ENCODE peak calls at places on chromosomes 16 and 17, in five cellular contexts. G is WTC11, P is GM12878, E is K562, Q is H1. T is an unnamed sample.

GRCh38 chr16:24309222-24309905 is 53.2 kb downstream of the CACNG3 start:
- DNase-seq in Q (no peak), E (no peak), G (no peak), P (no peak), T (peak; percentile 50)

GRCh38 chr17:78383725-78384471 is 5.4 kb downstream of the PGS1 start:
- DNase-seq in G (no peak), E (no peak), P (peak; percentile 74), Q (no peak), T (no peak)

GRCh38 chr17:15920758-15921239 is 24.1 kb upstream of the ADORA2B start:
- DNase-seq in E (peak; percentile 37), Q (no peak), G (peak; percentile 20), P (no peak), T (peak; percentile 77)

GRCh38 chr16:19808061-19808621 is 76.5 kb downstream of the GPRC5B start:
- DNase-seq in E (no peak), G (no peak), P (peak; percentile 49), Q (no peak), T (no peak)

GRCh38 chr17:67818110-67819002 is 6.9 kb upstream of the BPTF start:
- DNase-seq in G (no peak), E (no peak), P (peak; percentile 88), Q (no peak), T (no peak)

GRCh38 chr16:22813946-22814325 is at the start of gene HS3ST2:
- DNase-seq in E (no peak), G (peak; percentile 65), P (no peak), Q (peak; percentile 83), T (no peak)

GRCh38 chr16:83143788-83144187 is 517.0 kb downstream of the CDH13 start:
- DNase-seq in Q (no peak), P (no peak), E (no peak), G (no peak), T (peak; percentile 13)

GRCh38 chr17:48283390-48283789 is 146.6 kb downstream of the SKAP1 start:
- DNase-seq in Q (no peak), E (no peak), G (no peak), P (no peak), T (no peak)

GRCh38 chr17:44608732-44609435 is 47.4 kb upstream of the MEIOC start:
- DNase-seq in E (no peak), G (no peak), P (no peak), Q (no peak), T (peak; percentile 68)

GRCh38 chr16:9816644-9817043 is 365.6 kb downstream of the GRIN2A start:
- DNase-seq in G (no peak), P (no peak), E (no peak), Q (no peak), T (no peak)

GRCh38 chr17:77619851-77620250 is 338.7 kb upstream of the TNRC6C start:
- DNase-seq in E (no peak), Q (no peak), G (no peak), P (no peak), T (no peak)

GRCh38 chr17:32240745-32241144 is 24.9 kb upstream of the RHBDL3 start:
- DNase-seq in Q (no peak), E (no peak), P (no peak), G (no peak), T (no peak)

GRCh38 chr17:79136596-79136995 is 62.0 kb downstream of the ENGASE start:
- DNase-seq in P (no peak), G (no peak), E (no peak), Q (no peak), T (no peak)

GRCh38 chr17:41642252-41643156 is 18.1 kb upstream of the KRT17 start:
- DNase-seq in E (no peak), G (no peak), P (no peak), Q (no peak), T (no peak)

GRCh38 chr17:77471984-77472836 is 331.4 kb downstream of the SEC14L1 start:
- DNase-seq in P (no peak), G (no peak), Q (no peak), E (no peak), T (no peak)

GRCh38 chr17:17376362-17376761 is 73.2 kb downstream of the NT5M start:
- DNase-seq in P (no peak), Q (no peak), E (no peak), G (no peak), T (peak; percentile 79)

GRCh38 chr17:32609085-32609484 is 122.3 kb downstream of the CDK5R1 start:
- DNase-seq in Q (no peak), G (no peak), P (peak; percentile 59), E (no peak), T (peak; percentile 6)

GRCh38 chr16:14097182-14097951 is 26.2 kb downstream of the MRTFB start:
- DNase-seq in G (no peak), P (no peak), E (no peak), Q (no peak), T (peak; percentile 39)

GRCh38 chr17:12528036-12528435 is 137.7 kb upstream of the MYOCD start:
- DNase-seq in E (no peak), G (no peak), Q (no peak), P (no peak), T (no peak)

GRCh38 chr16:3876160-3876559 is 4.4 kb downstream of the CREBBP start:
- DNase-seq in Q (no peak), G (no peak), P (no peak), E (no peak), T (no peak)

GRCh38 chr16:47058295-47059086 is 85.0 kb upstream of the DNAJA2 start:
- DNase-seq in E (peak; percentile 16), Q (no peak), G (no peak), P (no peak), T (peak; percentile 94)

GRCh38 chr17:18059283-18059682 is 20.1 kb downstream of the GID4 start:
- DNase-seq in G (no peak), P (no peak), Q (no peak), E (no peak), T (no peak)

GRCh38 chr16:19179890-19180490 is 11.9 kb downstream of the SYT17 start:
- DNase-seq in E (peak; percentile 80), G (peak; percentile 63), Q (peak; percentile 77), P (no peak), T (peak; percentile 62)

GRCh38 chr16:7206469-7206868 is 126.2 kb upstream of the RBFOX1 start:
- DNase-seq in E (no peak), Q (no peak), P (no peak), G (no peak), T (no peak)

GRCh38 chr16:10577305-10578202 is 2.8 kb downstream of the EMP2 start:
- DNase-seq in G (peak; percentile 32), Q (no peak), E (no peak), P (no peak), T (no peak)

GRCh38 chr17:75373290-75373689 is 32.2 kb downstream of the GRB2 start:
- DNase-seq in E (no peak), Q (no peak), G (no peak), P (no peak), T (no peak)

GRCh38 chr16:50246299-50247122 is 19.8 kb upstream of the ADCY7 start:
- DNase-seq in P (no peak), G (peak; percentile 51), E (no peak), Q (peak; percentile 68), T (no peak)

GRCh38 chr17:33521784-33522183 is 228.7 kb upstream of the ASIC2 start:
- DNase-seq in P (no peak), G (peak; percentile 75), E (peak; percentile 40), Q (peak; percentile 87), T (no peak)

GRCh38 chr16:47065766-47066688 is 77.7 kb downstream of the NETO2 start:
- DNase-seq in E (no peak), G (no peak), Q (peak; percentile 33), P (no peak), T (no peak)

GRCh38 chr17:10372906-10373305 is at the start of gene MYH13:
- DNase-seq in G (no peak), E (no peak), Q (no peak), P (no peak), T (no peak)

GRCh38 chr16:22386976-22387375 is 12.6 kb upstream of the CDR2 start:
- DNase-seq in Q (no peak), E (no peak), P (no peak), G (no peak), T (no peak)

GRCh38 chr17:951388-952132 is 28.0 kb downstream of the NXN start:
- DNase-seq in G (peak; percentile 78), P (no peak), E (no peak), Q (peak; percentile 77), T (peak; percentile 78)
- TF ChIP-seq USF2 in G (peak; percentile 25), P (no peak), E (no peak), Q (no peak), T (no peak)

GRCh38 chr16:86011532-86011931 is 112.6 kb downstream of the IRF8 start:
- DNase-seq in Q (no peak), G (no peak), E (no peak), P (peak; percentile 68), T (no peak)

GRCh38 chr16:86007524-86007923 is 108.6 kb downstream of the IRF8 start:
- DNase-seq in E (no peak), P (no peak), Q (no peak), G (no peak), T (no peak)

GRCh38 chr16:86012221-86012620 is 113.3 kb downstream of the IRF8 start:
- DNase-seq in E (no peak), Q (no peak), G (no peak), P (no peak), T (no peak)

GRCh38 chr16:86013867-86014266 is 114.9 kb downstream of the IRF8 start:
- DNase-seq in G (no peak), E (no peak), P (no peak), Q (no peak), T (no peak)

DNA sequence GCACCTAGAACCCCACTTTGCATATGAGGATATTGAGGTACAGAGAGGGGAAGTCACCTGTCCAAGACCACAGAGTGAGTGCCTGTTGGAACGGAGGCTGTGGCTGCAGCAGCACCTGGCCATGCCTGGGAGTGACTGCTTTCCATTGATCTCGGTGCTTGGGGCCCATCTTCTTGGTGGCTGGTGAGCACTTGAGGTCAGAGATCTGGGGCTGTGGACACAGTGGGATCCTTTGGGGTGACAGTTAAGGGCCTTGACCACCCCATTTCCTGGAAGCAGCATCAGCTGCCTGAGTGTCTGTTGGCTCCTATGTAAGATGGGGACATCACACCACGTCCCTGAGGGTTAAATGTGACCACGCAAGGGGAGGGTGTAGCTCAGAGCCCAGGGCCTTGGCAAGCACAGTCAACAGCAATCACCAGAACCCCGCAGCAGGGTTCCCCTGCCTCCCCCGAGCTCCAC is 111.7 kb downstream of the IRF8 start:
- DNase-seq in P (no peak), E (no peak), Q (no peak), G (no peak), T (no peak)
- TF ChIP-seq CREB1 in P (no peak), E (no peak), Q (no peak), G (no peak), T (no peak)

GRCh38 chr16:20871258-20871657 is 28.9 kb downstream of the DCUN1D3 start:
- DNase-seq in Q (no peak), E (no peak), G (no peak), P (no peak), T (no peak)
- TF ChIP-seq USF2 in Q (no peak), E (no peak), G (no peak), P (no peak), T (no peak)

DNA sequence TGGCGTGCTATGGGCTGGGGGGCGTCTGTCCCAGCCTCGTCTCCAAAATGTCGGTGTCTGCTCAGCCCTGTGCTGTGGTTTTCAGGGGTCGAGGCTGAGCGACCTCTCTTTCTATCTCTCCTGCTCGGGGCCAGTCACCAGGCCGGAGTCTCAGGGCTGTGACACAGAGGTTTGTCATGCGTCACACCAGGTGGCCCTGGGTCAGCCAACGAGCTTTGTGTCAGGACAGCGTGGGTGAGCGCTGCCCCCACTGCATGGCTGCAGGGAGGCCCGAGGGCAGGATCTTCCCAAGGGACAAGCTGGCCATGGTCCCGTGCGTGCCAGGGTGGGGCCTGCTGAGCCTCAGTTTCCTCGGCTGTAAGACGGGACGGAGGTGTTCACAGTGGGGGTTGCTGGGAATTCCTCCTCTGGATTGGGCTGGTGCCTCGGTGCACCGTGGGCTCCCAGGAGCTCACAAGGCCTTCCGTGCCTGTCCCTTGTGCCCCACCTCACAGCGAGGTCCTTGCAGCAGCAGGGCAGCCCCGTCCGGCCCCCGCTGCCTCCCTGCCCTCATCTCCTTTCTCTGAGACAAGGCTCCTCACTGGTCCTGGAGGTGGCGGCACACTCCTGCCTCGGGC is 50.5 kb downstream of the CBFA2T3 start:
- DNase-seq in G (no peak), E (no peak), P (no peak), Q (no peak), T (peak; percentile 28)
- TF ChIP-seq CREB1 in G (no peak), E (no peak), P (no peak), Q (no peak), T (peak; percentile 48)

T was measured in HepG2.